ENCODE peak calls at places on chromosome 13, in six cellular contexts. I, U, P, Y, S and K are unnamed samples.

GRCh38 chr13:42280537-42280936 is 8.6 kb downstream of the AKAP11 start:
- DNase-seq in I (no peak), U (no peak), P (no peak), Y (no peak), S (no peak), K (no peak)

GRCh38 chr13:112106467-112107141 is 39.7 kb downstream of the SOX1 start:
- DNase-seq in I (no peak), U (no peak), P (peak; percentile 6), Y (no peak), S (no peak), K (peak; percentile 56)

GRCh38 chr13:111385182-111385857 is 64.9 kb downstream of the TEX29 start:
- DNase-seq in I (no peak), U (no peak), P (no peak), Y (no peak), S (no peak), K (no peak)

GRCh38 chr13:40776681-40777165 is 5.7 kb upstream of the MRPS31 start:
- DNase-seq in I (no peak), U (no peak), P (no peak), Y (no peak), S (peak; percentile 92), K (no peak)

GRCh38 chr13:28856284-28856683 is 36.1 kb downstream of the MTUS2 start:
- DNase-seq in I (no peak), U (no peak), P (no peak), Y (no peak), S (no peak), K (no peak)

GRCh38 chr13:32427852-32428580 is at the start of gene N4BP2L1:
- DNase-seq in I (peak; percentile 87), U (peak; percentile 13), P (peak; percentile 96), Y (no peak), S (peak; percentile 96), K (peak; percentile 53)

GRCh38 chr13:84570831-84571230 is 688.6 kb upstream of the SLITRK1 start:
- DNase-seq in I (no peak), U (no peak), P (no peak), Y (no peak), S (no peak), K (no peak)

GRCh38 chr13:62687727-62688126 is 1272.1 kb upstream of the PCDH20 start:
- DNase-seq in I (no peak), U (no peak), P (no peak), Y (no peak), S (no peak), K (peak; percentile 20)

GRCh38 chr13:21395953-21396352 is 63.1 kb downstream of the ZDHHC20 start:
- DNase-seq in I (no peak), U (no peak), P (no peak), Y (no peak), S (peak; percentile 7), K (no peak)

GRCh38 chr13:100751826-100752225 is 77.2 kb upstream of the TMTC4 start:
- DNase-seq in I (peak; percentile 61), U (no peak), P (peak; percentile 6), Y (no peak), S (no peak), K (no peak)

GRCh38 chr13:47337781-47338507 is 441.1 kb upstream of the HTR2A start:
- DNase-seq in I (no peak), U (no peak), P (no peak), Y (no peak), S (no peak), K (peak; percentile 14)

GRCh38 chr13:99258946-99259345 is 767 bp upstream of the GPR18 start:
- DNase-seq in I (no peak), U (no peak), P (no peak), Y (no peak), S (peak; percentile 53), K (no peak)

GRCh38 chr13:101530293-101530692 is 77.8 kb downstream of the ITGBL1 start:
- DNase-seq in I (no peak), U (no peak), P (no peak), Y (no peak), S (no peak), K (no peak)

GRCh38 chr13:111372651-111373425 is 52.4 kb downstream of the TEX29 start:
- DNase-seq in I (no peak), U (no peak), P (no peak), Y (no peak), S (peak; percentile 23), K (no peak)

GRCh38 chr13:76641056-76641455 is 245.1 kb downstream of the KCTD12 start:
- DNase-seq in I (peak; percentile 15), U (no peak), P (no peak), Y (no peak), S (no peak), K (no peak)

GRCh38 chr13:111609631-111610030 is 289.2 kb downstream of the TEX29 start:
- DNase-seq in I (no peak), U (no peak), P (no peak), Y (no peak), S (no peak), K (no peak)

GRCh38 chr13:108594153-108594552 is 35.3 kb upstream of the MYO16 start:
- DNase-seq in I (no peak), U (no peak), P (no peak), Y (no peak), S (no peak), K (no peak)

GRCh38 chr13:60351326-60351725 is 45.7 kb upstream of the TDRD3 start:
- DNase-seq in I (peak; percentile 6), U (no peak), P (no peak), Y (no peak), S (no peak), K (no peak)

GRCh38 chr13:90800082-90800746 is 547.3 kb upstream of the MIR17HG start:
- DNase-seq in I (peak; percentile 59), U (no peak), P (no peak), Y (no peak), S (no peak), K (no peak)

GRCh38 chr13:75745387-75745786 is 109.3 kb downstream of the LMO7 start:
- DNase-seq in I (no peak), U (no peak), P (no peak), Y (no peak), S (no peak), K (no peak)

GRCh38 chr13:23159205-23159586 is 21.6 kb upstream of the SGCG start:
- DNase-seq in I (peak; percentile 54), U (peak; percentile 24), P (peak; percentile 15), Y (no peak), S (peak; percentile 50), K (peak; percentile 85)

GRCh38 chr13:60727140-60727539 is 330.1 kb downstream of the TDRD3 start:
- DNase-seq in I (no peak), U (no peak), P (no peak), Y (no peak), S (no peak), K (no peak)

GRCh38 chr13:34466301-34466700 is 475.8 kb upstream of the NBEA start:
- DNase-seq in I (no peak), U (no peak), P (no peak), Y (no peak), S (no peak), K (no peak)

GRCh38 chr13:31437975-31438374 is 238.2 kb downstream of the B3GLCT start:
- DNase-seq in I (peak; percentile 6), U (no peak), P (no peak), Y (no peak), S (no peak), K (no peak)

GRCh38 chr13:34025746-34026145 is 207.8 kb downstream of the RFC3 start:
- DNase-seq in I (no peak), U (no peak), P (no peak), Y (no peak), S (no peak), K (no peak)

GRCh38 chr13:76019421-76020044 is 383.4 kb downstream of the LMO7 start:
- DNase-seq in I (peak; percentile 11), U (no peak), P (peak; percentile 63), Y (peak; percentile 28), S (peak; percentile 31), K (peak; percentile 74)

GRCh38 chr13:44132710-44133109 is 240.9 kb upstream of the SERP2 start:
- DNase-seq in I (no peak), U (no peak), P (no peak), Y (peak; percentile 38), S (peak; percentile 16), K (no peak)

GRCh38 chr13:51041126-51041525 is 69.9 kb downstream of the C13orf42 start:
- DNase-seq in I (no peak), U (no peak), P (no peak), Y (no peak), S (no peak), K (no peak)

DNA sequence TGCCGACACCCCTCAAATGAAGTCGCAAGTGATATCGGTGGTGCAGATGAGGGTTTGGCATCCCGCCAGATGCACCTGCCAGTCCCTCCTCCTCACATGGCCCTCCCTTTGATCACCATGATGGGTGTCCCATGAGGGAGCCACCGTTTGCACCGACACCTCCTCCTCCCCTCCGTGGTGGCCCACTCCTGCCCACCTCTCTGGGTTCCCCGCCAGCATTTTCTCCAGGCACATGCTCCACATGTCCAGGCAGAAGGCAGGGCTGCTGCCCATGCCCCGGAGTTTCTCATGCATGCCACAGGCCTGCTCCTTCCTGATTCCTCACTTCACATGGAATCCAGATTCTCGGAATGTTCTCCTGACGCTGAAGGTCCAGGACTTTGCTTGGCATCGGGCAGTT is 49.3 kb downstream of the COL4A2 start:
- DNase-seq in I (no peak), U (no peak), P (no peak), Y (no peak), S (no peak), K (no peak)
- TF ChIP-seq MAX in I (no peak), U (no peak), P (no peak), Y (no peak), S (no peak), K (no peak)

GRCh38 chr13:49993666-49994065 is 3.2 kb upstream of the TRIM13 start:
- DNase-seq in I (no peak), U (no peak), P (no peak), Y (no peak), S (no peak), K (no peak)
- TF ChIP-seq MAX in I (no peak), U (no peak), P (no peak), Y (no peak), S (no peak), K (no peak)

DNA sequence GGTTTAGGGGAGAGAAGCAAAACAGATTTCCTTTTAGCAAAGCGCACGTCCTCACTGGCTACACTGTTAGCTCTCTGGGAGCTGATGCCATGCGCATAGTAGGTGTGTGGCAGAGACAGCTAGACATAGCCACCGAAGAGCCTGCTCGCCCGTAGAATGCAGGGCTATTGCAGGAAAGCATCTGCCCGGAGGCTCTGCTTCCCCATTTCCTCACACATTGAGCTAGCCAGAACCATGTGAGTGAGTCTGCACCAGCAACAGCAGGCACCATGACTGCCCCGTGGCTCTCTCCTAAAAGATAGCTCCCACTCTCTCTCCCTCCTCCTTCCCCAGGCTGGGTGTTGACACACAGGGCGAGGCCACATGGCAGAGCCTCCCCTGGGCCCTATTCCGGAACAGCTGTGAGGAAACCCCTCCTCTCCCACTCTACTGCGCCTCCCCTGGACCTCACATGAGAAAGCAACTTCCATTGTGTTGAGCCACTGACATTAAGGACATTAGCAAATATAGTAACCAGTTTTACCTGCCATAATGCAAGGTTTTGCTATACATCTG is 52.3 kb upstream of the ATP12A start:
- DNase-seq in I (no peak), U (no peak), P (no peak), Y (no peak), S (peak; percentile 69), K (no peak)
- TF ChIP-seq MAX in I (no peak), U (no peak), P (no peak), Y (no peak), S (peak; percentile 58), K (peak; percentile 42)

DNA sequence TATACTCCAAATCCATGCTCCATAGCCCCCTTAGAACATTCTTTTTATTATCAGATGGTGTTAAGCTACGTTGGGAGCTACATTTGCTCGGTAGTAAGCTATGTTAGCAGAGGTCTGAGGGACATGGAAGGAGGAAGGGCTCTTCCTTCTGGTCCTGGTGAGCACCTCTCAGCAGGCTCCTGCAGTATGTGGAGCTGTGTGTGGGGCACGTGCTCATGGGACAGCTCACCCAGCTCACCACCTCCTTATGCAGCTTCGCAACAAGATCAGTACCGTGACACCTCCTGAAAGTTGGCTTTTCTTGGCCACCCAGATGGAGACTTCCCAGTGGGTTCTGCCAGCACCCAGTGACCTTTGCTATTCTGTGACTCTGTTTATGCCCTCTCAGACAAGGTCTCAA is 400.5 kb upstream of the SLC10A2 start:
- DNase-seq in I (no peak), U (no peak), P (no peak), Y (no peak), S (no peak), K (no peak)
- TF ChIP-seq MAX in I (no peak), U (no peak), P (no peak), Y (no peak), S (no peak), K (no peak)